ENCODE peak calls at places on chromosomes 3 and 15, in ten cellular contexts. I is CD4-positive, alpha-beta memory T cell; D is heart right ventricle; L is astrocyte; T is cardiac fibroblast; V is PC-9; H is AG10803; X is mesendoderm; O is SK-N-SH; Q is WERI-Rb-1. U is an unnamed sample.

GRCh38 chr3:46706771-46707582 is 5.8 kb downstream of the TMIE start:
- DNase-seq in I (no peak), D (no peak), L (no peak), T (no peak), V (no peak), H (no peak), X (no peak), O (no peak), Q (no peak), U (no peak)

GRCh38 chr3:138300657-138301056 is 29.0 kb downstream of the NME9 start:
- DNase-seq in I (no peak), D (no peak), L (no peak), T (no peak), V (no peak), H (no peak), X (no peak), O (peak), Q (no peak), U (no peak)

GRCh38 chr3:14280326-14280725 is 101.7 kb downstream of the LSM3 start:
- DNase-seq in I (no peak), D (no peak), L (no peak), T (no peak), V (peak), H (no peak), X (peak), O (no peak), Q (no peak), U (no peak)

GRCh38 chr15:52013151-52013791 is 5.7 kb upstream of the MAPK6 start:
- DNase-seq in I (no peak), D (no peak), L (peak), T (peak), V (no peak), H (peak), X (no peak), O (no peak), Q (no peak), U (no peak)

GRCh38 chr3:66989860-66990696 is 8.0 kb upstream of the KBTBD8 start:
- DNase-seq in I (no peak), D (no peak), L (no peak), T (peak), V (no peak), H (no peak), X (peak), O (no peak), Q (no peak), U (peak)

GRCh38 chr3:27228805-27229204 is 140.4 kb downstream of the NEK10 start:
- DNase-seq in I (no peak), D (no peak), L (no peak), T (no peak), V (no peak), H (no peak), X (peak), O (no peak), Q (peak), U (peak)

GRCh38 chr3:74824366-74824765 is 209.9 kb upstream of the CNTN3 start:
- DNase-seq in I (no peak), D (no peak), L (no peak), T (no peak), V (no peak), H (no peak), X (peak), O (no peak), Q (no peak), U (no peak)

GRCh38 chr3:78322780-78323179 is 1282.9 kb downstream of the ROBO2 start:
- DNase-seq in I (no peak), D (no peak), L (no peak), T (no peak), V (no peak), H (no peak), X (no peak), O (no peak), Q (no peak), U (no peak)

GRCh38 chr3:173993299-173993698 is 595.8 kb downstream of the NLGN1 start:
- DNase-seq in I (no peak), D (no peak), L (peak), T (peak), V (no peak), H (peak), X (peak), O (peak), Q (no peak), U (peak)

GRCh38 chr3:113222412-113223086 is 11.2 kb downstream of the BOC start:
- DNase-seq in I (no peak), D (no peak), L (no peak), T (no peak), V (no peak), H (no peak), X (no peak), O (peak), Q (no peak), U (peak)

GRCh38 chr3:14452676-14453367 is 50.4 kb downstream of the SLC6A6 start:
- DNase-seq in I (no peak), D (peak), L (peak), T (peak), V (peak), H (peak), X (no peak), O (no peak), Q (no peak), U (no peak)

GRCh38 chr3:164064298-164064697 is 1014.0 kb downstream of the SI start:
- DNase-seq in I (no peak), D (no peak), L (no peak), T (no peak), V (no peak), H (no peak), X (no peak), O (no peak), Q (no peak), U (no peak)

GRCh38 chr3:124266517-124266916 is 274.6 kb upstream of the ROPN1 start:
- DNase-seq in I (no peak), D (no peak), L (no peak), T (peak), V (peak), H (no peak), X (peak), O (peak), Q (no peak), U (no peak)

GRCh38 chr3:31610700-31611275 is 78.1 kb downstream of the STT3B start:
- DNase-seq in I (no peak), D (peak), L (peak), T (peak), V (no peak), H (peak), X (peak), O (peak), Q (no peak), U (no peak)

GRCh38 chr3:22900296-22900695 is 302.8 kb upstream of the UBE2E2 start:
- DNase-seq in I (no peak), D (no peak), L (no peak), T (no peak), V (no peak), H (no peak), X (no peak), O (no peak), Q (no peak), U (no peak)

GRCh38 chr3:152524198-152525140 is 255.7 kb downstream of the MBNL1 start:
- DNase-seq in I (peak), D (peak), L (peak), T (peak), V (peak), H (peak), X (peak), O (peak), Q (peak), U (peak)

GRCh38 chr3:194174980-194175379 is 39.0 kb downstream of the HES1 start:
- DNase-seq in I (no peak), D (no peak), L (no peak), T (no peak), V (no peak), H (no peak), X (no peak), O (no peak), Q (no peak), U (no peak)

GRCh38 chr3:149579838-149580542 is 77.8 kb downstream of the WWTR1 start:
- DNase-seq in I (no peak), D (no peak), L (peak), T (no peak), V (peak), H (peak), X (no peak), O (no peak), Q (no peak), U (peak)

GRCh38 chr3:158773845-158774542 is 27.9 kb upstream of the MFSD1 start:
- DNase-seq in I (no peak), D (no peak), L (peak), T (peak), V (no peak), H (peak), X (no peak), O (no peak), Q (no peak), U (no peak)

GRCh38 chr3:119333773-119334492 is 39.8 kb downstream of the ARHGAP31 start:
- DNase-seq in I (no peak), D (peak), L (no peak), T (no peak), V (no peak), H (peak), X (no peak), O (peak), Q (no peak), U (no peak)

GRCh38 chr3:42116466-42116865 is 25.3 kb downstream of the TRAK1 start:
- DNase-seq in I (no peak), D (no peak), L (peak), T (no peak), V (no peak), H (no peak), X (no peak), O (no peak), Q (no peak), U (no peak)

GRCh38 chr3:55682461-55682860 is 195.4 kb upstream of the WNT5A start:
- DNase-seq in I (no peak), D (no peak), L (no peak), T (no peak), V (no peak), H (no peak), X (no peak), O (no peak), Q (no peak), U (no peak)

GRCh38 chr3:102733811-102734574 is 299.2 kb downstream of the ZPLD1 start:
- DNase-seq in I (no peak), D (no peak), L (peak), T (no peak), V (peak), H (peak), X (peak), O (no peak), Q (no peak), U (no peak)

GRCh38 chr3:177431525-177432255 is 234.4 kb upstream of the TBL1XR1 start:
- DNase-seq in I (no peak), D (no peak), L (no peak), T (peak), V (no peak), H (no peak), X (peak), O (peak), Q (no peak), U (no peak)

GRCh38 chr3:146491303-146491702 is 21.9 kb upstream of the PLSCR2 start:
- DNase-seq in I (no peak), D (no peak), L (no peak), T (peak), V (no peak), H (peak), X (no peak), O (no peak), Q (no peak), U (no peak)

GRCh38 chr3:46858996-46859710 is 4.1 kb downstream of the MYL3 start:
- DNase-seq in I (no peak), D (peak), L (no peak), T (no peak), V (no peak), H (no peak), X (no peak), O (no peak), Q (peak), U (no peak)

GRCh38 chr3:151197981-151198767 is 4.8 kb downstream of the GPR171 start:
- DNase-seq in I (no peak), D (no peak), L (peak), T (no peak), V (no peak), H (peak), X (no peak), O (no peak), Q (no peak), U (no peak)

GRCh38 chr15:67109141-67110034 is 44.0 kb downstream of the SMAD3 start:
- DNase-seq in I (no peak), D (peak), L (peak), T (peak), V (peak), H (peak), X (peak), O (no peak), Q (no peak), U (no peak)

GRCh38 chr3:123338620-123339061 is 110.2 kb downstream of the ADCY5 start:
- DNase-seq in I (no peak), D (peak), L (no peak), T (no peak), V (no peak), H (no peak), X (no peak), O (no peak), Q (no peak), U (no peak)

GRCh38 chr15:73899197-73900128 is 26.1 kb downstream of the TBC1D21 start:
- DNase-seq in I (no peak), D (no peak), L (peak), T (no peak), V (no peak), H (peak), X (peak), O (peak), Q (peak), U (no peak)

GRCh38 chr3:184778426-184779332 is 33.3 kb upstream of the VPS8 start:
- DNase-seq in I (no peak), D (no peak), L (no peak), T (no peak), V (no peak), H (no peak), X (no peak), O (no peak), Q (no peak), U (no peak)
- H3K4me3 ChIP-seq in I (no peak), D (peak), L (no peak), T (no peak), V (no peak), H (no peak), X (no peak), O (no peak), Q (no peak), U (no peak)

GRCh38 chr3:154324919-154325318 is 632 bp upstream of the DHX36 start:
- DNase-seq in I (no peak), D (no peak), L (no peak), T (no peak), V (no peak), H (no peak), X (no peak), O (no peak), Q (no peak), U (no peak)
- H3K4me3 ChIP-seq in I (peak), D (peak), L (peak), T (no peak), V (peak), H (peak), X (no peak), O (peak), Q (peak), U (peak)

DNA sequence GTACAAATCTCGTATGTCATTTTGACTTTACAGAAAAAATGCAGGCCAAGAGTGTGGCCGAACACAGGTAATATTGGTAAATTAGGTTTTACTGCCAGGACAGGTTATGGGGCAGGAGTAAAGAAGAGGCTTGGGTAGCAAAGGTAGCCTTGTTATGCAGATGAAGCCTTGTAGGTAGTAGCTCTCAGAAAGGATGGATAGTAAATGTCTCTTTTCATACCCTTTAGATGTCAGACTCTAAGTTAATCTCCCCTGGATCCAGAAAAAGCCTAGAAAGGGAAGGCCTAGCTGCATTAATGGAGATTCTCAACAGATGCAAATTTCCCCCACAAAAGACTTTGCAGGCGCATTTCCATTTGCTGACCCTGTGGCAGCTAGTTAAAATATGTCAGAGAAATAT is 1445.1 kb upstream of the CADM2 start:
- DNase-seq in I (no peak), D (no peak), L (no peak), T (no peak), V (no peak), H (no peak), X (peak), O (no peak), Q (no peak), U (no peak)
- H3K4me3 ChIP-seq in I (no peak), D (no peak), L (no peak), T (no peak), V (no peak), H (no peak), X (no peak), O (no peak), Q (no peak), U (no peak)

GRCh38 chr3:101674518-101674917 is 2.4 kb downstream of the ZBTB11 start:
- DNase-seq in I (no peak), D (no peak), L (no peak), T (no peak), V (no peak), H (no peak), X (no peak), O (no peak), Q (no peak), U (no peak)
- H3K4me3 ChIP-seq in I (no peak), D (no peak), L (no peak), T (no peak), V (peak), H (no peak), X (no peak), O (no peak), Q (no peak), U (no peak)

GRCh38 chr3:45035441-45036301 is 9.6 kb downstream of the CLEC3B start:
- DNase-seq in I (no peak), D (no peak), L (no peak), T (peak), V (no peak), H (no peak), X (peak), O (peak), Q (no peak), U (no peak)
- H3K4me3 ChIP-seq in I (no peak), D (peak), L (peak), T (peak), V (no peak), H (peak), X (no peak), O (no peak), Q (no peak), U (no peak)

U was measured in Jurkat, Clone E6-1.